ENCODE peak calls at places on chromosomes 6 and 20, in seven cellular contexts. M is Peyer's patch; A is testis; B is tibial nerve; E is ovary; K is heart right ventricle; X is CD8-positive, alpha-beta T cell. P is an unnamed sample.
A peak's percentile ranks its signal among the peaks of the same experiment; 100 is the strongest.

GRCh38 chr6:21729431-21729830 is 135.9 kb downstream of the SOX4 start:
- DNase-seq in B (no peak), X (no peak), E (no peak), A (no peak), M (no peak), K (no peak), P (no peak)

GRCh38 chr20:2418388-2418787 is 37.7 kb downstream of the TGM6 start:
- DNase-seq in B (no peak), K (no peak), E (no peak), M (no peak), X (no peak), A (no peak), P (no peak)

GRCh38 chr20:37095108-37095608 is 639 bp downstream of the RBL1 start:
- DNase-seq in A (no peak), M (peak; percentile 53), X (peak; percentile 58), E (no peak), K (no peak), B (no peak), P (no peak)

GRCh38 chr6:83594936-83595335 is 82.6 kb downstream of the PRSS35 start:
- DNase-seq in X (no peak), A (no peak), K (no peak), B (no peak), M (no peak), E (no peak), P (no peak)

GRCh38 chr6:137870744-137871247 is 3.7 kb downstream of the TNFAIP3 start:
- DNase-seq in K (no peak), A (no peak), X (peak; percentile 43), M (no peak), B (no peak), E (no peak), P (no peak)

GRCh38 chr20:34579191-34579661 is 20.7 kb downstream of the MAP1LC3A start:
- DNase-seq in E (no peak), B (peak; percentile 35), X (no peak), K (peak; percentile 56), M (peak; percentile 73), A (peak; percentile 46), P (peak; percentile 58)

GRCh38 chr6:51844391-51844735 is 243.1 kb downstream of the PKHD1 start:
- DNase-seq in M (no peak), A (no peak), K (no peak), B (no peak), X (no peak), E (no peak), P (no peak)

GRCh38 chr20:34943808-34944568 is 11.6 kb downstream of the GSS start:
- DNase-seq in A (no peak), B (no peak), X (no peak), K (no peak), E (no peak), M (no peak), P (no peak)

GRCh38 chr6:20644667-20645370 is 110.6 kb downstream of the CDKAL1 start:
- DNase-seq in X (no peak), M (no peak), K (no peak), A (no peak), E (no peak), B (no peak), P (no peak)

GRCh38 chr20:36847710-36848040 is 28.3 kb upstream of the TLDC2 start:
- DNase-seq in M (no peak), A (no peak), K (no peak), B (no peak), E (no peak), X (no peak), P (no peak)

GRCh38 chr6:3665608-3666007 is 85.9 kb downstream of the PXDC1 start:
- DNase-seq in X (no peak), E (no peak), B (no peak), K (no peak), M (no peak), A (no peak), P (no peak)

GRCh38 chr6:20092071-20092566 is 120.2 kb downstream of the MBOAT1 start:
- DNase-seq in E (no peak), X (no peak), A (no peak), M (no peak), B (peak; percentile 48), K (no peak), P (peak; percentile 18)

GRCh38 chr6:155412335-155412734 is 43.3 kb downstream of the NOX3 start:
- DNase-seq in A (no peak), B (no peak), E (no peak), X (no peak), M (no peak), K (no peak), P (no peak)

GRCh38 chr6:79467716-79468115 is 69.5 kb downstream of the LCA5 start:
- DNase-seq in K (no peak), E (no peak), M (no peak), A (no peak), B (no peak), X (no peak), P (no peak)

GRCh38 chr6:165846123-165846966 is 183.3 kb upstream of the PDE10A start:
- DNase-seq in B (no peak), K (no peak), A (no peak), M (no peak), E (no peak), X (no peak), P (no peak)

GRCh38 chr6:165850434-165851019 is 187.5 kb upstream of the PDE10A start:
- DNase-seq in A (peak; percentile 87), K (peak; percentile 81), E (peak; percentile 82), B (peak; percentile 81), M (peak; percentile 77), X (peak; percentile 48), P (peak; percentile 7)

GRCh38 chr6:165847407-165848098 is 184.5 kb upstream of the PDE10A start:
- DNase-seq in B (no peak), A (peak; percentile 34), K (no peak), E (peak; percentile 58), M (no peak), X (no peak), P (no peak)

GRCh38 chr6:165849539-165850430 is 186.7 kb upstream of the PDE10A start:
- DNase-seq in X (no peak), M (no peak), A (peak; percentile 38), E (no peak), K (no peak), B (no peak), P (no peak)

GRCh38 chr6:165848099-165848461 is 185.0 kb upstream of the PDE10A start:
- DNase-seq in E (no peak), B (no peak), K (no peak), X (no peak), A (no peak), M (no peak), P (no peak)
- TF ChIP-seq CTCF in E (no peak), B (no peak), K (no peak), X (no peak), A (no peak), M (no peak), P (peak; percentile 18)

DNA sequence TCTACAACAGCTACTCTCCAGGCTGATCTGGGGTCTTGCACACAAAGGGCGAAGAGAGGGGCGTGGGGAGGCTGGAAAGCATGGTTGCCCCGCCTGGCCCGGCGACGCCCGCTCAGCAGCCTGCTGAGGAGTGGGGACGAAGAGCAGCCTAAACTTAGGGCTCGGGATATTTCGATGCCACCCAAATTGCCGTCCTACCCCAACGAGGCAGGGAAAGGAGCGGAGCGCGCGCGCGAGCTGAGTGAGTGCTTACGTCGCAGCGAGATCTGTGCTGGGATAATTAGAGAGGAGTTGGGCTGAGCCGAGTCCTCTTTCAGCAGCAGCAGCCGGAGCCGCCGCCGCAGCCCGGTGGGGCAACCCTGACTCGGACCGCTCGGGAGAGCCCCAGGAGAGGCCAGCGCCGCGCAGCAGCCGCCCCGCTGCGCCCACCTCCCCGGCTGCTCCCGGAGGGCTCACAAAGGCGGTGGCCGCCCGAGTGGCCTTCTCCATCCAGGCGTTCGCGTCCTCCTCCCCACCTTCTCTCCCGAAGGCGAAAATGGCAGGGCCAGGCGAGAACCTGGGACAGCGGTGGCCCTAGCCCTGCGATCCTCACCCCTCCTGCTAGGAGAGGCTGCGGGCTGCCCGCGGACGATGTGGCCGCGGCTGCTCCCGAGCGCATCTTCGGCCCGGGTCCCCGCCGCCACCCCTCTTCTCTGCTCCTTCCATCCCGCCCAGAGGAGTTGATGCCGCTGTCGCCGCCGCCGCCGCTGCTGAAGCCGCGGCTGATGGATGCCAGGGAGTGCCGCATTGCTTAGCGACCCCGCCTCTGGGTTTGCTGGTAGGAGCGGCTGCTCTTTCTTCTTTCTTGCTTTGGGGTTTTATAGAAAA is at the start of gene CLVS2:
- DNase-seq in M (no peak), X (no peak), B (no peak), E (no peak), K (peak; percentile 7), A (peak; percentile 27), P (no peak)
- H3K27me3 ChIP-seq in M (no peaks in the 10 kb centered on the region), X (no peaks in the 10 kb centered on the region), B (peaks cover 36% of the 10 kb centered on the region), E (no peaks in the 10 kb centered on the region), K (no peaks in the 10 kb centered on the region), A (no peaks in the 10 kb centered on the region), P (peaks cover 24% of the 10 kb centered on the region)

GRCh38 chr6:158004696-158005095 is 23.0 kb downstream of the SYNJ2 start:
- DNase-seq in K (no peak), E (peak; percentile 21), A (no peak), M (no peak), X (no peak), B (no peak), P (no peak)

GRCh38 chr6:158002249-158002950 is 20.7 kb downstream of the SYNJ2 start:
- DNase-seq in M (no peak), K (no peak), B (no peak), X (no peak), A (no peak), E (no peak), P (no peak)

GRCh38 chr6:158003910-158004695 is 22.4 kb downstream of the SYNJ2 start:
- DNase-seq in B (no peak), M (no peak), A (no peak), X (no peak), E (peak; percentile 17), K (no peak), P (no peak)

GRCh38 chr6:158000530-158001307 is 19.1 kb downstream of the SYNJ2 start:
- DNase-seq in A (no peak), E (no peak), X (no peak), K (no peak), B (no peak), M (peak; percentile 37), P (no peak)

DNA sequence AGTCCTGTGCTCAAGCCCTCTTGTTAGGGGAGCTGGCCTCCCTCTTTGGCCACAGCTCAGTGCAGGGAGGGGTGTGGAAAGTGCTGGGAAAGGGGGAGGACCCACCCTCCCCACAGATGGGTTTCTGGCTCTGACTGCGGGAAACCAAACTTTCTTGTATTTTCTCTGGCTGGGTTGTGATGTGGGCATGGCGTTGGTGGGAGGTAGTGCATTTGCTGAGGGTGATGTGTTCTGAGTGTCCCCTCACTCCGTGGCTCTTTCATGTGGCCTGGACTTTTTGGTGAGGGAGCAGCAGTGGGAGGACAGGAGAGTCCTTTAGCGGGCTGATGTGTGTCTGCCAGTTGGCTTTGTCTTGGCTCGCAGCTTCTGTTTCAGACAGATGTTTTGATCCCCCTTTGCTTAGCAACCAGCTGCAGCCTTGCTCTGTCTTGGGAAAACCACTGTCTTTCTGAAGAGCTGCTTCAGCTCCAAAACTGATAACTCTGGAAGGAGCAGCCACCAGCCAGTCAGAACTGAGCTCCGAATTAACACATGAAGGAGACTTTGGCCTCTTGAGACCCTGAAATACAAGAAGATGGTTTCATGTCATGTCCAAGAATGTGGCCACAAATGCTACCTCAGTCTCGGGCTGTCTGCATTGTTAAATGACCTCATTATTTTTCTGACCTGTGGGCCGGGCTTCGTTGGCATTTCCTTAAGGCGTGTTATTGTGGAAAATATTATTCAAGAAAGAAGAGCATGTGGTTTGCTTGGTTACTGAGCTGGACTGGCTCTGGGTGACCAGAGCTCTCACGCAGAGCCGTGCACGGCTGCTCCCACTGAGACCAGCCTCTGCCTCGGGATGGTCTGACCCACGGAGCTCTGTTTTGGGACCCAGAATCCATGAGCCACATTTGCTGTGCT is 21.5 kb downstream of the SYNJ2 start:
- DNase-seq in A (no peak), K (peak; percentile 46), E (peak; percentile 64), X (no peak), B (peak; percentile 66), M (no peak), P (peak; percentile 55)
- H3K4me3 ChIP-seq in A (no peak overlapping the region), K (no peak overlapping the region), E (no peak overlapping the region), X (no peak overlapping the region), B (no peak overlapping the region), M (no peak overlapping the region), P (no peak overlapping the region)

GRCh38 chr6:43575772-43576551 is at the start of the genes POLH and XPO5:
- DNase-seq in M (peak; percentile 96), K (peak; percentile 93), E (peak; percentile 91), A (peak; percentile 92), X (peak; percentile 92), B (peak; percentile 79), P (peak; percentile 56)
- TF ChIP-seq CTCF in M (no peak), K (no peak), E (no peak), A (no peak), X (no peak), B (no peak), P (no peak)

P was measured in kidney epithelial cell.